ENCODE peak calls at places on chromosomes 11 and 22, in eight cellular contexts. Z is astrocyte of the spinal cord; P is OCI-LY7; E is activated CD8-positive, alpha-beta T cell treated with anti-CD3 and anti-CD28 coated beads, Interleukin-2, amount 10 ng/mL, durations not matched to agents 7 days and 5 days; K is stimulated activated naive B cell treated with anti-CD40 and anti-IgM and Interleukin-4, amounts not matched to agents 10 μg/mL and 1 μg/mL and 100 μg/mL, for 72 hours; B is stimulated activated CD4-positive, alpha-beta T cell treated with anti-CD3 and anti-CD28 coated beads, Interleukin-1b, Interleukin-23, amount 100 ng/mL, for 1 hour; U is GOT3; J is HTR-8/SVneo. S is an unnamed sample.
A peak's percentile ranks its signal among the peaks of the same experiment; 100 is the strongest.

GRCh38 chr11:3162410-3163240 is 2.5 kb downstream of the OSBPL5 start:
- DNase-seq in J (no peak), Z (no peak), U (no peak), K (no peak), P (no peak), E (no peak), B (no peak), S (peak; percentile 77)

GRCh38 chr11:102575016-102575415 is 44.5 kb upstream of the MMP7 start:
- DNase-seq in E (no peak), K (no peak), J (no peak), Z (no peak), P (no peak), U (no peak), B (no peak), S (no peak)

GRCh38 chr11:122334546-122335375 is 218.7 kb upstream of the BLID start:
- DNase-seq in J (no peak), Z (no peak), K (no peak), U (no peak), B (no peak), E (no peak), P (no peak), S (no peak)

GRCh38 chr22:47444746-47445065 is 682.3 kb downstream of the TBC1D22A start:
- DNase-seq in B (no peak), P (no peak), Z (no peak), U (no peak), E (no peak), J (no peak), K (no peak), S (no peak)

GRCh38 chr22:19554834-19555404 is 30.7 kb upstream of the CLDN5 start:
- DNase-seq in Z (peak; percentile 37), P (no peak), B (no peak), U (no peak), K (no peak), E (no peak), J (peak; percentile 69), S (no peak)

GRCh38 chr11:35343033-35343598 is 76.2 kb downstream of the SLC1A2 start:
- DNase-seq in B (no peak), E (peak; percentile 78), P (no peak), K (peak; percentile 49), Z (no peak), J (no peak), U (no peak), S (no peak)

GRCh38 chr11:61791737-61792309 is 576 bp downstream of the TMEM258 start:
- DNase-seq in E (peak; percentile 64), U (peak; percentile 21), K (peak; percentile 42), P (peak; percentile 55), J (peak; percentile 71), B (no peak), Z (peak; percentile 93), S (peak; percentile 53)

GRCh38 chr11:101466352-101466751 is 117.5 kb downstream of the TRPC6 start:
- DNase-seq in K (no peak), U (no peak), J (no peak), P (no peak), E (no peak), B (no peak), Z (no peak), S (no peak)

GRCh38 chr22:22851969-22852368 is 35.6 kb upstream of the IGLL5 start:
- DNase-seq in U (no peak), P (no peak), B (no peak), J (no peak), E (no peak), K (no peak), Z (no peak), S (no peak)

GRCh38 chr22:44924724-44925123 is 85.1 kb downstream of the PHF21B start:
- DNase-seq in K (no peak), J (no peak), Z (no peak), E (no peak), B (no peak), U (no peak), P (no peak), S (no peak)

GRCh38 chr11:57368106-57368826 is 12.7 kb downstream of the PRG3 start:
- DNase-seq in E (no peak), K (no peak), J (no peak), B (no peak), P (no peak), U (no peak), Z (no peak), S (no peak)

GRCh38 chr11:14107071-14107470 is 144.5 kb downstream of the SPON1 start:
- DNase-seq in P (no peak), E (no peak), U (no peak), K (no peak), B (no peak), J (no peak), Z (no peak), S (no peak)

GRCh38 chr11:62458212-62459002 is 39.6 kb downstream of the SCGB1A1 start:
- DNase-seq in B (no peak), U (no peak), J (no peak), Z (no peak), P (no peak), K (no peak), E (no peak), S (no peak)

GRCh38 chr11:7548659-7549283 is 35.0 kb downstream of the PPFIBP2 start:
- DNase-seq in K (peak; percentile 29), P (peak; percentile 53), B (no peak), J (no peak), U (no peak), E (peak; percentile 37), Z (no peak), S (no peak)

GRCh38 chr11:82682003-82682751 is 51.5 kb downstream of the FAM181B start:
- DNase-seq in B (no peak), P (peak; percentile 72), Z (peak; percentile 70), K (no peak), E (peak; percentile 35), J (peak; percentile 20), U (no peak), S (no peak)

GRCh38 chr11:130388607-130389205 is 39.7 kb downstream of the ADAMTS8 start:
- DNase-seq in P (no peak), J (no peak), Z (no peak), E (peak; percentile 48), B (no peak), U (no peak), K (no peak), S (no peak)

GRCh38 chr11:69674267-69674885 is 777 bp downstream of the LTO1 start:
- DNase-seq in J (peak; percentile 25), E (peak; percentile 23), U (no peak), Z (peak; percentile 75), P (peak; percentile 12), B (no peak), K (no peak), S (no peak)

GRCh38 chr11:24496728-24497396 is at the start of gene LUZP2:
- DNase-seq in K (no peak), Z (peak; percentile 38), J (peak; percentile 29), B (no peak), U (no peak), P (no peak), E (no peak), S (peak; percentile 30)

GRCh38 chr11:73991471-73992006 is 8.9 kb upstream of the UCP2 start:
- DNase-seq in Z (no peak), K (no peak), J (no peak), U (no peak), E (no peak), B (no peak), P (peak; percentile 53), S (no peak)

GRCh38 chr11:69394902-69395690 is 86.4 kb upstream of the LINC01488 start:
- DNase-seq in U (no peak), P (no peak), B (no peak), E (no peak), J (no peak), Z (no peak), K (no peak), S (no peak)

GRCh38 chr11:129652828-129653227 is 162.8 kb upstream of the TMEM45B start:
- DNase-seq in E (no peak), Z (peak; percentile 80), J (no peak), K (no peak), B (no peak), P (no peak), U (no peak), S (no peak)

GRCh38 chr11:129960216-129961214 is 42.1 kb downstream of the PRDM10 start:
- DNase-seq in K (peak; percentile 44), U (no peak), B (no peak), Z (peak; percentile 89), P (peak; percentile 47), E (no peak), J (peak; percentile 34), S (no peak)

GRCh38 chr11:86511086-86511551 is 136.4 kb downstream of the CCDC81 start:
- DNase-seq in B (no peak), K (no peak), J (no peak), Z (peak; percentile 79), E (no peak), U (no peak), P (no peak), S (no peak)

GRCh38 chr22:17264321-17265052 is 45.3 kb upstream of the ADA2 start:
- DNase-seq in J (peak; percentile 45), K (no peak), B (no peak), U (no peak), P (no peak), Z (peak; percentile 48), E (no peak), S (no peak)

GRCh38 chr11:76259299-76259908 is 53.1 kb upstream of the WNT11 start:
- DNase-seq in P (no peak), E (no peak), B (no peak), Z (no peak), J (no peak), K (no peak), U (no peak), S (no peak)

GRCh38 chr11:85737738-85738137 is 51.7 kb upstream of the CCDC89 start:
- DNase-seq in E (peak; percentile 63), P (no peak), Z (no peak), B (no peak), J (no peak), U (no peak), K (no peak), S (no peak)

GRCh38 chr11:114399490-114399889 is 821 bp downstream of the C11orf71 start:
- DNase-seq in Z (no peak), U (no peak), E (no peak), P (no peak), J (no peak), B (no peak), K (no peak), S (no peak)

GRCh38 chr11:71218789-71219499 is 33.4 kb downstream of the SHANK2 start:
- DNase-seq in U (no peak), J (no peak), Z (no peak), P (no peak), K (no peak), E (no peak), B (no peak), S (no peak)

GRCh38 chr11:10452211-10452767 is 2.8 kb upstream of the AMPD3 start:
- DNase-seq in E (peak; percentile 15), B (no peak), P (no peak), U (no peak), Z (no peak), K (no peak), J (no peak), S (no peak)

GRCh38 chr11:70296681-70297080 is 26.2 kb downstream of the PPFIA1 start:
- DNase-seq in J (no peak), E (no peak), K (no peak), Z (no peak), P (no peak), B (no peak), U (no peak), S (no peak)

GRCh38 chr22:47293368-47294221 is 531.1 kb downstream of the TBC1D22A start:
- DNase-seq in P (no peak), Z (no peak), J (no peak), B (no peak), U (no peak), E (no peak), K (no peak), S (no peak)

GRCh38 chr11:9754041-9754471 is 90.2 kb downstream of the SWAP70 start:
- DNase-seq in Z (peak; percentile 23), B (no peak), K (no peak), J (no peak), P (peak; percentile 63), E (no peak), U (no peak), S (no peak)

GRCh38 chr11:688681-689080 is 6.3 kb downstream of the DEAF1 start:
- DNase-seq in K (no peak), J (no peak), U (no peak), P (no peak), B (no peak), Z (no peak), E (no peak), S (no peak)

GRCh38 chr11:47924184-47924671 is 56.1 kb upstream of the PTPRJ start:
- DNase-seq in J (peak; percentile 48), P (no peak), U (no peak), E (no peak), K (no peak), Z (peak; percentile 62), B (no peak), S (no peak)

S was measured in dorsolateral prefrontal cortex.